ENCODE peak calls at places on chromosomes 4 and X, in five cellular contexts. P is HepG2, Z is H1, L is GM12878, Y is K562. T is an unnamed sample.

GRCh38 chr4:128350449-128351045 is 62.9 kb upstream of the PGRMC2 start:
- DNase-seq in P (no peak), Z (peak), L (no peak), Y (no peak), T (no peak)

GRCh38 chrX:131588995-131589394 is 45.1 kb downstream of the OR13H1 start:
- DNase-seq in P (no peak), Z (no peak), L (no peak), Y (no peak), T (no peak)

GRCh38 chrX:40145001-40145631 is 47.4 kb upstream of the BCOR start:
- DNase-seq in P (no peak), Z (peak), L (no peak), Y (no peak), T (no peak)

GRCh38 chrX:34653811-34654210 is 3.3 kb downstream of the TMEM47 start:
- DNase-seq in P (no peak), Z (no peak), L (no peak), Y (no peak), T (no peak)

GRCh38 chr4:23934223-23934622 is 44.4 kb upstream of the PPARGC1A start:
- DNase-seq in P (no peak), Z (no peak), L (no peak), Y (no peak), T (no peak)

GRCh38 chrX:111349934-111350333 is 62.1 kb downstream of the DCX start:
- DNase-seq in P (no peak), Z (no peak), L (no peak), Y (no peak), T (no peak)

GRCh38 chrX:148417934-148418333 is 82.5 kb upstream of the AFF2 start:
- DNase-seq in P (no peak), Z (no peak), L (no peak), Y (no peak), T (no peak)

GRCh38 chr4:82918091-82918490 is 17.6 kb downstream of the THAP9 start:
- DNase-seq in P (no peak), Z (no peak), L (no peak), Y (no peak), T (no peak)

GRCh38 chr4:16289872-16290554 is 63.7 kb upstream of the TAPT1 start:
- DNase-seq in P (peak), Z (no peak), L (no peak), Y (peak), T (peak)

GRCh38 chr4:166594326-166594946 is 639.9 kb downstream of the SPOCK3 start:
- DNase-seq in P (peak), Z (peak), L (peak), Y (no peak), T (peak)

GRCh38 chr4:184100297-184100885 is 117.3 kb downstream of the ENPP6 start:
- DNase-seq in P (no peak), Z (peak), L (no peak), Y (peak), T (peak)

GRCh38 chrX:102599950-102600579 is 750 bp downstream of the ARMCX5 start:
- DNase-seq in P (no peak), Z (no peak), L (no peak), Y (peak), T (no peak)

GRCh38 chrX:1434871-1435240 is 17.9 kb downstream of the ASMTL start:
- DNase-seq in P (no peak), Z (no peak), L (no peak), Y (no peak), T (no peak)

GRCh38 chr4:180784940-180785339 is 1458.3 kb upstream of the TENM3 start:
- DNase-seq in P (no peak), Z (no peak), L (no peak), Y (no peak), T (no peak)

GRCh38 chrX:103510031-103510430 is 9.3 kb downstream of the RAB40A start:
- DNase-seq in P (no peak), Z (no peak), L (no peak), Y (no peak), T (no peak)

GRCh38 chr4:106541253-106541652 is 172.7 kb upstream of the GIMD1 start:
- DNase-seq in P (no peak), Z (no peak), L (no peak), Y (no peak), T (no peak)

GRCh38 chr4:39950861-39951481 is 26.7 kb downstream of the PDS5A start:
- DNase-seq in P (no peak), Z (no peak), L (no peak), Y (no peak), T (no peak)

GRCh38 chr4:144732584-144733130 is 86.7 kb downstream of the HHIP start:
- DNase-seq in P (no peak), Z (no peak), L (no peak), Y (no peak), T (no peak)

GRCh38 chrX:3549442-3549875 is 164.0 kb downstream of the PRKX start:
- DNase-seq in P (no peak), Z (no peak), L (no peak), Y (no peak), T (no peak)

GRCh38 chrX:9515973-9516538 is 51.2 kb downstream of the TBL1X start:
- DNase-seq in P (no peak), Z (no peak), L (no peak), Y (peak), T (no peak)

GRCh38 chr4:37666625-37667071 is 19.5 kb downstream of the RELL1 start:
- DNase-seq in P (peak), Z (no peak), L (no peak), Y (peak), T (peak)

GRCh38 chr4:99207911-99208718 is 10.9 kb downstream of the ADH6 start:
- DNase-seq in P (no peak), Z (no peak), L (no peak), Y (no peak), T (no peak)

GRCh38 chr4:94486372-94486801 is 34.6 kb downstream of the PDLIM5 start:
- DNase-seq in P (no peak), Z (no peak), L (no peak), Y (no peak), T (no peak)

GRCh38 chrX:30533261-30533660 is 44.3 kb downstream of the TASL start:
- DNase-seq in P (no peak), Z (no peak), L (no peak), Y (no peak), T (no peak)

GRCh38 chr4:27716693-27717505 is 856.3 kb downstream of the STIM2 start:
- DNase-seq in P (no peak), Z (no peak), L (no peak), Y (no peak), T (no peak)

GRCh38 chr4:14867847-14868246 is 134.4 kb upstream of the CPEB2 start:
- DNase-seq in P (no peak), Z (no peak), L (no peak), Y (peak), T (no peak)

GRCh38 chr4:119103263-119103662 is 32.4 kb upstream of the MYOZ2 start:
- DNase-seq in P (peak), Z (no peak), L (no peak), Y (peak), T (peak)

GRCh38 chr4:152962160-152962559 is 26.0 kb downstream of the FHDC1 start:
- DNase-seq in P (no peak), Z (no peak), L (no peak), Y (no peak), T (no peak)

GRCh38 chr4:94420356-94420755 is 31.4 kb upstream of the PDLIM5 start:
- DNase-seq in P (no peak), Z (no peak), L (no peak), Y (no peak), T (no peak)

DNA sequence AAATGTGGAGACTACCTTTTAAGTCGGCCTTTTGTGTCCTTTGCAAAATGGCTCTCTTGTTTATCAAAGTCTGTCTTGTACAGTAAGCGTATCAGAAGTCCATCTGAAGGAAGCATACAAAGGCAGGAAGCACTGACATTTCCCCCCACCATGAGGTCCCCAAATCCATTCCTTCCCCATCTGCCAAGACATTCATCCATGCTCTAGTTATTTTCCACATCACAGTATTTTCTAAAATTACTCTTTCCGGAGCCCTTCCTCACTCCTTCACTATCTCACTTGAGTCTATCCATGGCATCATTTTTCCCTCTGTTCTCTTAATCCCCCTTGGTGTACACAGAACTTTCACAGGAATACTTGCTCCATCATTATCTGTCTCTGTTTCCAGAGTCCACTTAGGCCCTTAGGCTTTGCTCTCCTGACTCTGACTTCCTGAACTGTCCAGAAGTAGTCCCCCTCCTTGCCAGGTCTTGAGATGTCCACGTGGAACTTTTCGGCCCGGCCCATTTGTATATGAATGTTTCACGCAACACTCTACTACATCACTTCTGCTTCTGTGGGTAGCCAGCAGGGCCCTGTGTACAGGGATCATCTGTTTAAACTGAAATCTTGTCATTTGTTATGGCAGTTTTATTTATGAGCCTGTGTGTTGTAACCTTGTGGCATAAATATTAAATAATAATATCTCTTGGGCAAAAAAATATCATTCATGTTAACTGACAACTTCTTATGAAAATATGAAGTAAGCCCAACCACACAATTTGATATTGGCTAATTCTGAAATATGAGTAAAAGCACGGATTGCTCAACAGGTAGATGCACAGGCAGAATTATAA is 2.0 kb downstream of the SEL1L3 start:
- DNase-seq in P (no peak), Z (no peak), L (no peak), Y (peak), T (no peak)
- H3K4me3 ChIP-seq in P (no peak), Z (peak), L (peak), Y (peak), T (no peak)

GRCh38 chr4:80027611-80028010 is 45.4 kb downstream of the ANTXR2 start:
- DNase-seq in P (no peak), Z (no peak), L (no peak), Y (no peak), T (no peak)
- TF ChIP-seq SRF in P (no peak), Z (no peak), L (no peak), Y (no peak), T (no peak)

GRCh38 chr4:169611157-169611556 is 1.2 kb downstream of the NEK1 start:
- DNase-seq in P (no peak), Z (no peak), L (no peak), Y (no peak), T (no peak)
- H3K4me3 ChIP-seq in P (no peak), Z (peak), L (peak), Y (peak), T (peak)

GRCh38 chrX:129823115-129823514 is 20.6 kb downstream of the ZDHHC9 start:
- DNase-seq in P (no peak), Z (no peak), L (no peak), Y (peak), T (no peak)
- TF ChIP-seq SRF in P (no peak), Z (no peak), L (no peak), Y (no peak), T (no peak)

DNA sequence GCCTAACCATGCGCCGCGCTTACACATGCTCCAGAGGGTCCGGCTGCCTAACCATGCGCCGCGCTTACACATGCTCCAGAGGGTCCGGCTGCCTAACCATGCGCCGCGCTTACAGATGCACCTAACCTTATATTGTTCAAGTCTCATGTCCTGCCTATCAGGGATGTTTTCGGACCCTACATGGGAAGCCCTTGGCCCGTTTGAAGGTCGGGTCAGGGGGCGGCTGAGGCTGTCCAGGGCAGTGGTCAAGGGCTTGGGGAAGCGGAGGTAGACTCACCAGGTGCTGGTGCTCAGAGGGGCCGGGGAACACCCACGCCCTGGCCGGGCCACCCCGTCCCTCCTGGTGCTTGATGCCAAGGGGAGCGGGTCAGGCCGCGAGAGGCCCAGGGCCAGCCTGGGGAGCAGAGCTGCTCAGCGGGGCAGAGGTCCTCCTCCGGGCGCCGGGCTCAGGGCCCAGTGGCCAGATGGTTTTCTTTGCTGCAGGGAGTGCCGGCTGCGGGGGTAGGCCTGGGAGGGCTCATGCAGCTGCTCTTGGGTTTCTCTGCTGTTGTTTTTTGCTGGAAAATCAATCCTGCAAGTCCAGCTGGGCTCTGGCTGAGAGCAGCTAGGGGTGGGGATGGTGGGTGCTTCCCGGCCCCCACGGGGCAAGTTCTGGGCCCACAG is 35.4 kb upstream of the SPON2 start:
- DNase-seq in P (no peak), Z (peak), L (no peak), Y (no peak), T (no peak)
- H3K4me3 ChIP-seq in P (no peak), Z (no peak), L (no peak), Y (no peak), T (no peak)

GRCh38 chrX:20181563-20182329 is 40.1 kb upstream of the EIF1AX start:
- DNase-seq in P (no peak), Z (no peak), L (no peak), Y (no peak), T (no peak)
- TF ChIP-seq SRF in P (no peak), Z (no peak), L (no peak), Y (no peak), T (no peak)

GRCh38 chr4:80239480-80239879 is 27.0 kb upstream of the FGF5 start:
- DNase-seq in P (no peak), Z (no peak), L (no peak), Y (no peak), T (no peak)

GRCh38 chr4:80240976-80241375 is 25.5 kb upstream of the FGF5 start:
- DNase-seq in P (no peak), Z (no peak), L (peak), Y (no peak), T (no peak)

GRCh38 chr4:80235451-80235850 is 31.0 kb upstream of the FGF5 start:
- DNase-seq in P (no peak), Z (no peak), L (no peak), Y (no peak), T (no peak)

GRCh38 chr4:80233390-80233789 is 33.1 kb upstream of the FGF5 start:
- DNase-seq in P (no peak), Z (no peak), L (no peak), Y (no peak), T (no peak)

GRCh38 chr4:80237992-80238391 is 28.5 kb upstream of the FGF5 start:
- DNase-seq in P (no peak), Z (no peak), L (no peak), Y (no peak), T (no peak)
- H3K4me3 ChIP-seq in P (no peak), Z (no peak), L (no peak), Y (no peak), T (no peak)

DNA sequence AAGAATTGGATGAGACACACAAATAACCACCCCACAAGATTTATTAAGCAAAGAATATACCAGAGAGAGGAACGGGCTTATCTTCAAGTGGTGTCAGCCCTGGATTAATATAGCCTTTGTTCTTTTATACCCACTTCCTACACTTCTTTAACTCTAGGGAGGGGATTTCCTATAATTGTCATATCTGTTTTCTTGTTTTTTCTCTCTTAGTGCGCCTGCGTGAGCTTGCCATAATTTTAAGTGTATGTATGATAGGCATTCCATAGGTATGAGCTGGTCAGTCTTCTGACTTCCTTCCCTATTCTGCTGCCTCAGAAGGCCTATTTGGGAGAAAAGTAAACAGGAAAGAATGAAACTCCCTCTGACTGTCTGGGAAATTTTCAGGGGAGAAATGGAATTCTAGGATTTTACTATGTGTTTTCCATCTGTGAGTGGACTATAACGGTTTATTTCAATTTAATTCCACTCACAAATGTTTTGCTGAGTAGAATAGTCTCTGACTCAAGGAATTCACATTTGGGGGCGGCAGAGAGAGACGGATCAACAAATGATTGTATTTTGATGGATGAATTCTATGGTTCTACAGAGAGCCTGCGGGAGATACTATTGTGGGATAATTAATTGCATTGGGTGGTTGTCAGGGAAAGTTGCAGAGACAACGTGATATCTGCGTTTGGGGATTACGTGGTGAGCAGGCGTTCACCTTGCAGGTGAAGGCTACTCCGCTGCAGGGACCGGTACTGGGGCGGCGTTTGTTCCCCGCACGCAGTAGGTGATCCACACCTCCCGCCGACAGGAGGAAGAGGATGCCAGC is 626 bp upstream of the CEP135 start:
- DNase-seq in P (peak), Z (no peak), L (peak), Y (peak), T (peak)
- TF ChIP-seq SRF in P (no peak), Z (no peak), L (no peak), Y (no peak), T (peak)